ENCODE peak calls at places on chromosomes 13 and 19, in four cellular contexts. F, X, R and C are unnamed samples.

GRCh38 chr13:40220299-40220935 is 446.0 kb downstream of the FOXO1 start:
- DNase-seq in X (no peak), F (no peak), R (peak; percentile 69), C (peak; percentile 48)

GRCh38 chr13:64305246-64305645 is 2889.6 kb upstream of the PCDH20 start:
- DNase-seq in R (peak; percentile 1), X (no peak), F (no peak), C (peak; percentile 72)

GRCh38 chr19:3403489-3404323 is 37.3 kb downstream of the NFIC start:
- DNase-seq in X (peak; percentile 96), F (no peak), R (peak; percentile 96), C (peak; percentile 95)

GRCh38 chr19:34507414-34508067 is 26.0 kb downstream of the WTIP start:
- DNase-seq in X (no peak), F (no peak), R (no peak), C (no peak)

GRCh38 chr13:66886248-66886647 is 343.9 kb downstream of the PCDH9 start:
- DNase-seq in X (no peak), R (no peak), F (no peak), C (no peak)

GRCh38 chr19:7540761-7541480 is 5.4 kb downstream of the PNPLA6 start:
- DNase-seq in X (peak; percentile 30), F (no peak), R (peak; percentile 63), C (peak; percentile 40)

GRCh38 chr13:40186636-40187323 is 479.7 kb downstream of the FOXO1 start:
- DNase-seq in F (no peak), X (no peak), R (no peak), C (no peak)

GRCh38 chr13:110726726-110727125 is 13.2 kb downstream of the ING1 start:
- DNase-seq in F (no peak), X (no peak), R (no peak), C (no peak)

GRCh38 chr19:41882568-41883462 is at the start of gene ARHGEF1:
- DNase-seq in X (peak; percentile 66), R (no peak), F (peak; percentile 67), C (no peak)

GRCh38 chr13:109647046-109647445 is 139.3 kb downstream of the IRS2 start:
- DNase-seq in F (no peak), R (peak; percentile 64), X (no peak), C (peak; percentile 84)

GRCh38 chr13:106318941-106319411 is 216.5 kb downstream of the EFNB2 start:
- DNase-seq in X (no peak), R (peak; percentile 91), F (no peak), C (peak; percentile 97)

GRCh38 chr19:47019431-47020041 is at the start of gene NPAS1:
- DNase-seq in X (no peak), R (no peak), F (peak; percentile 38), C (no peak)

GRCh38 chr13:86397640-86398039 is 598.4 kb upstream of the SLITRK6 start:
- DNase-seq in F (no peak), R (no peak), X (no peak), C (no peak)

GRCh38 chr13:107395927-107396757 is 819.2 kb downstream of the LIG4 start:
- DNase-seq in R (no peak), X (no peak), F (no peak), C (no peak)

GRCh38 chr13:88648598-88649373 is 977.6 kb downstream of the SLITRK5 start:
- DNase-seq in F (no peak), X (no peak), R (no peak), C (no peak)

GRCh38 chr19:6417713-6418561 is 6.7 kb downstream of the KHSRP start:
- DNase-seq in X (no peak), R (peak; percentile 41), F (peak; percentile 34), C (peak; percentile 28)

GRCh38 chr13:83215627-83216026 is 666.6 kb downstream of the SLITRK1 start:
- DNase-seq in X (no peak), R (peak; percentile 77), F (no peak), C (peak; percentile 85)

GRCh38 chr13:103573446-103573845 is 507.2 kb upstream of the SLC10A2 start:
- DNase-seq in R (no peak), X (no peak), F (no peak), C (no peak)

GRCh38 chr19:47309038-47309437 is 623 bp upstream of the C5AR1 start:
- DNase-seq in R (peak; percentile 36), X (no peak), F (no peak), C (peak; percentile 39)

GRCh38 chr13:111251646-111252448 is 68.6 kb upstream of the TEX29 start:
- DNase-seq in F (no peak), R (peak; percentile 29), X (no peak), C (peak; percentile 18)

GRCh38 chr19:13825489-13826475 is 30.5 kb downstream of the ZSWIM4 start:
- DNase-seq in X (peak; percentile 61), R (no peak), F (no peak), C (no peak)

GRCh38 chr13:29428310-29428991 is 167.0 kb downstream of the SLC7A1 start:
- DNase-seq in X (no peak), R (no peak), F (peak; percentile 39), C (no peak)
- TF ChIP-seq CTCF in X (no peak), R (no peak), F (no peak), C (no peak)

DNA sequence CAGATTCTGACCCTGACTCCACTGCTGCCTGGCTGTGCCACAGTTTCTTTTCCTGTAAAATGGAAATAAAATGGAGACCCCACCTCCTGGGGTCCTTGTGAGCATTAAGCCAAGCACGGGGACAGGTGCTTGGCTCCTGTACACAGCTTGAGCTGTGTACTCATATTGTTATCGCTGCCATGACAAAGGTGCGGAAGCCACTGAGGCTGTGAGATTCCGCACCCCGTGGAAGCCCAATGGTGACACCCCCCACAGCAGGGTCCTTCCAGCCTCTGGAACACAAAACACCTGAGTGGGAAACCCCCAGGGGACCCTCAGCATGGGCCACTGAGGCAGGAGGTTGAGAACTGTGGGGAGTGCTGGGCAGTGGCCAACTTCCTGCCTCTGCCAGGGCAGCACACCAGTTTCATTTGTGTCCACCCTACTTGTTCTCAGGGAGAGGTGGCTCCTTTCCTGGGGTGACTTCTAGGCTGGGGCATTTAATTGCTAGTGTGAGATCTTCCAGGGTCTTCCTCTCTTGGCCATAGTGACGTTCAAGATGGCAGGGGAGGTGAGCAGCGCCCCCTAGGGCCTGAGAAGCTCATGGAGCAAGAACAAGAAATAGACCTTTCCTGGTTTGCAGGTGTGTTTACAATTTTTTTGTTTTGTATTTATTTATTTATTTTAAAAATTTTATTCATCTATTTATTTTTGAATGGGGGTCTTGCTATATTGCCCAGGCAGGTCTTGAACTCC is 5.4 kb upstream of the JSRP1 start:
- DNase-seq in F (no peak), X (no peak), R (peak; percentile 43), C (peak; percentile 38)
- TF ChIP-seq CTCF in F (peak; percentile 48), X (peak; percentile 43), R (peak; percentile 70), C (peak; percentile 67)

DNA sequence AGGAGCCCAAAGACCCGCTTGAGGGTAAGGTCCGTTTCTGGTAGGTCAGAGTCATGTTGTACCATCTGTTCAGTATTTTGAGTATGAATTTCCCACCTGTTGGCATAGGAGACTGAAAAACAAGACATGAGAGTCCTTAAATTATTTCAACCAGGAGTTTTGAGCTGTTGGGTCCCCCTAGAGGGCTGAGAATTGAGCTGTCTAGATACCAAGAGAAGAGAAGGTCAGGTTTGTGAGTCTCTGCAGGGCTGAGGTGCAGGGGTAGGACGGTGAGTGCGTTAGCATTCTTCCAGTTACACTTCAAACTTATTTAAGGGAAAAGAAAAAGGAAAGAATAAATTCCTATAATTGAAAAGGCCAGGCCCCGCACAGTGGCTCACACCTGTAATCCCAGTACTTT is 5.0 kb downstream of the CBLC start:
- DNase-seq in F (no peak), X (no peak), R (no peak), C (no peak)
- TF ChIP-seq CTCF in F (peak; percentile 23), X (no peak), R (peak; percentile 4), C (peak; percentile 7)

GRCh38 chr13:52665325-52665724 is 12.7 kb downstream of the SUGT1 start:
- DNase-seq in F (no peak), R (peak; percentile 41), X (no peak), C (peak; percentile 57)

GRCh38 chr13:52670726-52671125 is 18.1 kb downstream of the SUGT1 start:
- DNase-seq in F (no peak), R (no peak), X (no peak), C (no peak)

GRCh38 chr13:52664269-52664668 is 11.6 kb downstream of the SUGT1 start:
- DNase-seq in R (no peak), F (no peak), X (no peak), C (no peak)

GRCh38 chr13:52669677-52670076 is 17.0 kb downstream of the SUGT1 start:
- DNase-seq in R (no peak), F (no peak), X (no peak), C (no peak)
- TF ChIP-seq CTCF in R (no peak), F (peak; percentile 45), X (no peak), C (no peak)

GRCh38 chr19:11964496-11964857 is 363 bp upstream of the ZNF763 start:
- DNase-seq in R (no peak), F (no peak), X (peak; percentile 37), C (no peak)
- TF ChIP-seq CTCF in R (peak; percentile 17), F (no peak), X (no peak), C (peak; percentile 23)